ENCODE peak calls at places on chromosomes 6 and 20, in eight cellular contexts. One of them, this sample, is unnamed.

GRCh38 chr20:47320990-47321805 is 35.3 kb downstream of the ZMYND8 start:
- DNase-seq in PC-3: peak; percentile 54
- DNase-seq in SK-N-SH: no peak
- DNase-seq in hepatocyte: peak; percentile 54
- DNase-seq in GM23248: no peak
- DNase-seq in MM.1S: no peak
- DNase-seq in HCT116: no peak
- DNase-seq in GM23338: peak; percentile 51
- DNase-seq in this sample: no peak

GRCh38 chr6:124010574-124010973 is 206.9 kb downstream of the NKAIN2 start:
- DNase-seq in hepatocyte: no peak
- DNase-seq in HCT116: no peak
- DNase-seq in MM.1S: no peak
- DNase-seq in SK-N-SH: no peak
- DNase-seq in GM23248: no peak
- DNase-seq in GM23338: no peak
- DNase-seq in PC-3: no peak
- DNase-seq in this sample: no peak

GRCh38 chr6:16999486-17000436 is 102.1 kb upstream of the STMND1 start:
- DNase-seq in hepatocyte: no peak
- DNase-seq in MM.1S: no peak
- DNase-seq in SK-N-SH: no peak
- DNase-seq in HCT116: no peak
- DNase-seq in GM23338: no peak
- DNase-seq in GM23248: peak; percentile 92
- DNase-seq in PC-3: peak; percentile 90
- DNase-seq in this sample: no peak

GRCh38 chr6:107690864-107691661 is 133.1 kb downstream of the SCML4 start:
- DNase-seq in GM23248: peak; percentile 95
- DNase-seq in GM23338: peak; percentile 30
- DNase-seq in PC-3: no peak
- DNase-seq in HCT116: no peak
- DNase-seq in MM.1S: no peak
- DNase-seq in SK-N-SH: no peak
- DNase-seq in hepatocyte: no peak
- DNase-seq in this sample: no peak

GRCh38 chr6:112595841-112596240 is 248.7 kb downstream of the RFPL4B start:
- DNase-seq in PC-3: no peak
- DNase-seq in GM23338: no peak
- DNase-seq in MM.1S: no peak
- DNase-seq in SK-N-SH: no peak
- DNase-seq in GM23248: peak; percentile 32
- DNase-seq in hepatocyte: no peak
- DNase-seq in HCT116: no peak
- DNase-seq in this sample: no peak

GRCh38 chr6:14758421-14759043 is 487.3 kb upstream of the JARID2 start:
- DNase-seq in GM23338: no peak
- DNase-seq in hepatocyte: peak; percentile 21
- DNase-seq in HCT116: no peak
- DNase-seq in MM.1S: no peak
- DNase-seq in PC-3: peak; percentile 80
- DNase-seq in SK-N-SH: no peak
- DNase-seq in GM23248: peak; percentile 48
- DNase-seq in this sample: no peak

GRCh38 chr6:29708432-29709177 is 14.6 kb upstream of the HLA-F start:
- DNase-seq in PC-3: no peak
- DNase-seq in GM23338: no peak
- DNase-seq in GM23248: no peak
- DNase-seq in SK-N-SH: no peak
- DNase-seq in HCT116: no peak
- DNase-seq in MM.1S: no peak
- DNase-seq in hepatocyte: no peak
- DNase-seq in this sample: no peak

GRCh38 chr20:31837896-31838397 is 7.5 kb downstream of the FOXS1 start:
- DNase-seq in GM23338: no peak
- DNase-seq in MM.1S: no peak
- DNase-seq in HCT116: no peak
- DNase-seq in GM23248: peak; percentile 78
- DNase-seq in PC-3: no peak
- DNase-seq in hepatocyte: no peak
- DNase-seq in SK-N-SH: no peak
- DNase-seq in this sample: no peak

GRCh38 chr6:90780141-90780540 is 193.3 kb upstream of the MAP3K7 start:
- DNase-seq in GM23338: peak; percentile 27
- DNase-seq in MM.1S: no peak
- DNase-seq in HCT116: no peak
- DNase-seq in PC-3: no peak
- DNase-seq in GM23248: no peak
- DNase-seq in hepatocyte: no peak
- DNase-seq in SK-N-SH: no peak
- DNase-seq in this sample: no peak

GRCh38 chr20:33835773-33836172 is 24.6 kb downstream of the CHMP4B start:
- DNase-seq in GM23248: peak; percentile 28
- DNase-seq in SK-N-SH: no peak
- DNase-seq in hepatocyte: no peak
- DNase-seq in PC-3: no peak
- DNase-seq in MM.1S: no peak
- DNase-seq in GM23338: no peak
- DNase-seq in HCT116: no peak
- DNase-seq in this sample: no peak

GRCh38 chr6:73722318-73723060 is 26.5 kb downstream of the CD109 start:
- DNase-seq in hepatocyte: no peak
- DNase-seq in SK-N-SH: no peak
- DNase-seq in MM.1S: no peak
- DNase-seq in GM23248: peak; percentile 96
- DNase-seq in PC-3: peak; percentile 39
- DNase-seq in HCT116: no peak
- DNase-seq in GM23338: no peak
- DNase-seq in this sample: no peak

GRCh38 chr6:38638941-38639497 is 710 bp downstream of the BTBD9 start:
- DNase-seq in HCT116: peak; percentile 3
- DNase-seq in MM.1S: peak; percentile 18
- DNase-seq in GM23338: peak; percentile 56
- DNase-seq in hepatocyte: peak; percentile 77
- DNase-seq in PC-3: peak; percentile 37
- DNase-seq in GM23248: peak; percentile 87
- DNase-seq in SK-N-SH: no peak
- DNase-seq in this sample: peak; percentile 55

GRCh38 chr6:89368107-89368506 is 15.6 kb upstream of the UBE2J1 start:
- DNase-seq in hepatocyte: peak; percentile 85
- DNase-seq in SK-N-SH: peak; percentile 70
- DNase-seq in GM23338: peak; percentile 84
- DNase-seq in GM23248: peak; percentile 71
- DNase-seq in MM.1S: peak; percentile 68
- DNase-seq in PC-3: peak; percentile 66
- DNase-seq in HCT116: no peak
- DNase-seq in this sample: peak; percentile 81

GRCh38 chr6:164417537-164417936 is 891.9 kb downstream of the C6orf118 start:
- DNase-seq in PC-3: no peak
- DNase-seq in HCT116: no peak
- DNase-seq in SK-N-SH: no peak
- DNase-seq in GM23248: no peak
- DNase-seq in MM.1S: no peak
- DNase-seq in hepatocyte: no peak
- DNase-seq in GM23338: peak; percentile 57
- DNase-seq in this sample: peak; percentile 24

GRCh38 chr20:2508631-2509467 is at the start of gene ZNF343:
- DNase-seq in PC-3: peak; percentile 88
- DNase-seq in HCT116: peak; percentile 63
- DNase-seq in GM23338: peak; percentile 88
- DNase-seq in SK-N-SH: peak; percentile 86
- DNase-seq in hepatocyte: peak; percentile 88
- DNase-seq in GM23248: peak; percentile 94
- DNase-seq in MM.1S: peak; percentile 88
- DNase-seq in this sample: peak; percentile 89
- H3K27me3 ChIP-seq in PC-3: peaks cover 4% of the 10 kb centered on the region
- H3K27me3 ChIP-seq in HCT116: no peaks in the 10 kb centered on the region
- H3K27me3 ChIP-seq in GM23338: peaks cover 87% of the 10 kb centered on the region
- H3K27me3 ChIP-seq in SK-N-SH: no peaks in the 10 kb centered on the region
- H3K27me3 ChIP-seq in hepatocyte: no peaks in the 10 kb centered on the region
- H3K27me3 ChIP-seq in GM23248: no peaks in the 10 kb centered on the region
- H3K27me3 ChIP-seq in MM.1S: no peaks in the 10 kb centered on the region
- H3K27me3 ChIP-seq in this sample: peaks cover 56% of the 10 kb centered on the region

DNA sequence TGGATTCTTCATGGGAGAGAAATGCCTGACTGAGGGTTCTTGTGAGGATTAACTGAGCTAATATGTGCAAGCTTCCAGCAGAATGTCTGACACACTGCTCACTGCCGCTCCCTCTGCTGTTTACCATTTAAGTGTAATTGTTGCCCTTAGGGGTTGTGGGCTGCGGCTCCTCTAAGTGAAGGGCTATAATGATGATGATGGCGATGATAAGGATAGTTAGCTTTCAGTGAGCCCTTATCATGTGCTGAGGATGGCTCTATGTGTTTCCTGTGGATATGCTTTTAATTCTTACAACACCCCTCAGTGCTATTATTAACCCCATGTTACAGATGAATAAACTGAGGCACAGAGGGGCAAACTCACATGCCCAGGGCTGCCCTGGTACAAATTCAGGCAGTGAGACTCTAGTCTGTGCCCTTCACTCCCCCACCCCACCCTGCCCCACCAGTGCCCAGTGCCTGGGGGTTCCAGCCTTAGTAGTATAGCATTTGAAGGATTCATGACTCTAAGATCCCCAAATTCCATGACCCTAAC is 33.4 kb downstream of the TGM2 start:
- DNase-seq in GM23248: no peak
- DNase-seq in PC-3: peak; percentile 53
- DNase-seq in hepatocyte: no peak
- DNase-seq in GM23338: no peak
- DNase-seq in HCT116: no peak
- DNase-seq in MM.1S: no peak
- DNase-seq in SK-N-SH: peak; percentile 74
- DNase-seq in this sample: no peak
- TF ChIP-seq EZH2phosphoT487 in GM23248: no peak
- TF ChIP-seq EZH2phosphoT487 in PC-3: no peak
- TF ChIP-seq EZH2phosphoT487 in hepatocyte: no peak
- TF ChIP-seq EZH2phosphoT487 in GM23338: no peak
- TF ChIP-seq EZH2phosphoT487 in HCT116: no peak
- TF ChIP-seq EZH2phosphoT487 in MM.1S: no peak
- TF ChIP-seq EZH2phosphoT487 in SK-N-SH: no peak
- TF ChIP-seq EZH2phosphoT487 in this sample: no peak

GRCh38 chr6:70314240-70314639 is 11.4 kb upstream of the COL9A1 start:
- DNase-seq in hepatocyte: peak; percentile 18
- DNase-seq in PC-3: no peak
- DNase-seq in HCT116: no peak
- DNase-seq in SK-N-SH: no peak
- DNase-seq in GM23248: peak; percentile 19
- DNase-seq in MM.1S: no peak
- DNase-seq in GM23338: no peak
- DNase-seq in this sample: no peak

GRCh38 chr6:70310063-70310694 is 7.3 kb upstream of the COL9A1 start:
- DNase-seq in HCT116: peak; percentile 40
- DNase-seq in SK-N-SH: peak; percentile 8
- DNase-seq in GM23338: peak; percentile 59
- DNase-seq in GM23248: peak; percentile 58
- DNase-seq in PC-3: peak; percentile 74
- DNase-seq in MM.1S: peak; percentile 65
- DNase-seq in hepatocyte: peak; percentile 63
- DNase-seq in this sample: peak; percentile 39

GRCh38 chr6:70312165-70312564 is 9.3 kb upstream of the COL9A1 start:
- DNase-seq in GM23338: peak; percentile 35
- DNase-seq in SK-N-SH: no peak
- DNase-seq in GM23248: peak; percentile 43
- DNase-seq in hepatocyte: no peak
- DNase-seq in PC-3: peak; percentile 89
- DNase-seq in MM.1S: peak; percentile 96
- DNase-seq in HCT116: peak; percentile 70
- DNase-seq in this sample: no peak

GRCh38 chr6:70315096-70315751 is 12.3 kb upstream of the COL9A1 start:
- DNase-seq in GM23338: no peak
- DNase-seq in SK-N-SH: no peak
- DNase-seq in GM23248: no peak
- DNase-seq in HCT116: no peak
- DNase-seq in PC-3: no peak
- DNase-seq in hepatocyte: no peak
- DNase-seq in MM.1S: no peak
- DNase-seq in this sample: no peak
- H3K27me3 ChIP-seq in GM23338: no peaks in the 10 kb centered on the region
- H3K27me3 ChIP-seq in SK-N-SH: peaks cover 5% of the 10 kb centered on the region
- H3K27me3 ChIP-seq in GM23248: peaks cover 48% of the 10 kb centered on the region
- H3K27me3 ChIP-seq in HCT116: peaks cover 59% of the 10 kb centered on the region
- H3K27me3 ChIP-seq in PC-3: peaks cover 33% of the 10 kb centered on the region
- H3K27me3 ChIP-seq in hepatocyte: no peaks in the 10 kb centered on the region
- H3K27me3 ChIP-seq in MM.1S: peaks cover 33% of the 10 kb centered on the region
- H3K27me3 ChIP-seq in this sample: no peaks in the 10 kb centered on the region

GRCh38 chr20:51372966-51373365 is 169.6 kb downstream of the NFATC2 start:
- DNase-seq in SK-N-SH: no peak
- DNase-seq in hepatocyte: no peak
- DNase-seq in MM.1S: no peak
- DNase-seq in PC-3: no peak
- DNase-seq in HCT116: no peak
- DNase-seq in GM23248: no peak
- DNase-seq in GM23338: no peak
- DNase-seq in this sample: no peak

GRCh38 chr20:51374961-51375360 is 167.6 kb downstream of the NFATC2 start:
- DNase-seq in GM23338: no peak
- DNase-seq in SK-N-SH: no peak
- DNase-seq in MM.1S: no peak
- DNase-seq in GM23248: no peak
- DNase-seq in hepatocyte: no peak
- DNase-seq in HCT116: no peak
- DNase-seq in PC-3: no peak
- DNase-seq in this sample: no peak

GRCh38 chr20:51372176-51372803 is 170.2 kb downstream of the NFATC2 start:
- DNase-seq in hepatocyte: peak; percentile 87
- DNase-seq in MM.1S: peak; percentile 41
- DNase-seq in HCT116: peak; percentile 49
- DNase-seq in PC-3: peak; percentile 96
- DNase-seq in GM23248: peak; percentile 83
- DNase-seq in GM23338: peak; percentile 93
- DNase-seq in SK-N-SH: peak; percentile 86
- DNase-seq in this sample: peak; percentile 84

GRCh38 chr20:51375561-51375960 is 167.0 kb downstream of the NFATC2 start:
- DNase-seq in PC-3: no peak
- DNase-seq in hepatocyte: no peak
- DNase-seq in GM23248: no peak
- DNase-seq in MM.1S: no peak
- DNase-seq in SK-N-SH: no peak
- DNase-seq in HCT116: no peak
- DNase-seq in GM23338: no peak
- DNase-seq in this sample: no peak

DNA sequence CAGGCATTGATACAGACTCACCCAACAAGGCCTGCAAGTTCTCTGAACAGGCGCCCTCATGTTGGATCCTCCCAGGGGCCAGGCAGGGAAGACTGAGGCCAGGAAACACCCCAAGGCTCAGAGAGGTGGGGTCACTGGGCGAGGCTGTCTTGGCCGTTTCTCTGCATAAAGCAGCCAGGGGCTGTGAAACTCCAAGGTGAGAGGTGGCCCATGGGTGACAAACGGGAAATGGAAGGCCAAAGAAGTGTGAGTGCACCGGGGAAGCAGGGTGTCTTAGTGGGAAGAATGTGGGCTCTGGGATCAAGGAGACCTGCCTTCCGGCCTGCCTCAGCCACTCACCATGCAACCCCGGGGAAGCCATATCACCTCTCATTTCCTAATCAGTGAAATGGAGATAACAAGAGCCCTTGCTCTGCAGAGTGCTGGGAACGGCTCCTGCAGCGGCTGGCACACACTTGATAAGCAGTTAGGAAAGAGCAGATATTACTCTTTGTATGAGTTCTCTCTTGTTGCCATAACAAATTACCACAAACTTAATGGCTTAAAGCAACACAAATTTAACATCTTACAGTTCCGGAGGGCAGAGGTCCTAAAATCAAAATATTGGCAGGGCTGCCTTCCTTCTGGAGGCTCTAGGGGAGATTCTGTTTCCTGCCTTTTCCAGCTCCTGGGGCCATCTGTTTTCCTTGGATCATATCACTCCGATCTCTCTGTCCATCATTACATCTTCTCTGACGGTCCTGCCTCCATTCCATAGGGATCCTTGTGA is 168.6 kb downstream of the NFATC2 start:
- DNase-seq in hepatocyte: peak; percentile 74
- DNase-seq in HCT116: no peak
- DNase-seq in GM23338: no peak
- DNase-seq in PC-3: no peak
- DNase-seq in MM.1S: no peak
- DNase-seq in GM23248: no peak
- DNase-seq in SK-N-SH: peak; percentile 71
- DNase-seq in this sample: no peak
- TF ChIP-seq EZH2phosphoT487 in hepatocyte: no peak
- TF ChIP-seq EZH2phosphoT487 in HCT116: no peak
- TF ChIP-seq EZH2phosphoT487 in GM23338: no peak
- TF ChIP-seq EZH2phosphoT487 in PC-3: no peak
- TF ChIP-seq EZH2phosphoT487 in MM.1S: no peak
- TF ChIP-seq EZH2phosphoT487 in GM23248: no peak
- TF ChIP-seq EZH2phosphoT487 in SK-N-SH: no peak
- TF ChIP-seq EZH2phosphoT487 in this sample: no peak

This sample was measured in neural progenitor cell.